ENCODE peak calls at places on chromosomes 3 and 15, in four cellular contexts. One of them, this sample, is unnamed.

GRCh38 chr15:42608110-42608531 is 32.7 kb downstream of the STARD9 start:
- DNase-seq in A673: peak
- DNase-seq in endothelial cell: no peak
- DNase-seq in esophagus muscularis mucosa: no peak
- DNase-seq in this sample: peak

GRCh38 chr3:9957214-9957613 is 5.0 kb upstream of the PRRT3 start:
- DNase-seq in A673: peak
- DNase-seq in endothelial cell: no peak
- DNase-seq in esophagus muscularis mucosa: no peak
- DNase-seq in this sample: no peak

GRCh38 chr15:52493968-52494367 is 34.7 kb downstream of the MYO5A start:
- DNase-seq in A673: peak
- DNase-seq in endothelial cell: no peak
- DNase-seq in esophagus muscularis mucosa: no peak
- DNase-seq in this sample: no peak

GRCh38 chr3:180265551-180265950 is 228.8 kb upstream of the PEX5L start:
- DNase-seq in A673: no peak
- DNase-seq in endothelial cell: no peak
- DNase-seq in esophagus muscularis mucosa: no peak
- DNase-seq in this sample: no peak

GRCh38 chr15:26129852-26130251 is 266.7 kb upstream of the ATP10A start:
- DNase-seq in A673: no peak
- DNase-seq in endothelial cell: no peak
- DNase-seq in esophagus muscularis mucosa: no peak
- DNase-seq in this sample: no peak

GRCh38 chr15:85099195-85099803 is 117.6 kb downstream of the PDE8A start:
- DNase-seq in A673: no peak
- DNase-seq in endothelial cell: no peak
- DNase-seq in esophagus muscularis mucosa: no peak
- DNase-seq in this sample: no peak

GRCh38 chr15:65476942-65477341 is 40.5 kb downstream of the DPP8 start:
- DNase-seq in A673: no peak
- DNase-seq in endothelial cell: no peak
- DNase-seq in esophagus muscularis mucosa: no peak
- DNase-seq in this sample: no peak

GRCh38 chr15:89149501-89150101 is 61.3 kb downstream of the ABHD2 start:
- DNase-seq in A673: no peak
- DNase-seq in endothelial cell: no peak
- DNase-seq in esophagus muscularis mucosa: no peak
- DNase-seq in this sample: no peak

GRCh38 chr15:45638641-45639040 is 3.8 kb downstream of the SQOR start:
- DNase-seq in A673: no peak
- DNase-seq in endothelial cell: no peak
- DNase-seq in esophagus muscularis mucosa: no peak
- DNase-seq in this sample: no peak

GRCh38 chr3:113070226-113071220 is 79.7 kb downstream of the GTPBP8 start:
- DNase-seq in A673: no peak
- DNase-seq in endothelial cell: no peak
- DNase-seq in esophagus muscularis mucosa: no peak
- DNase-seq in this sample: no peak

GRCh38 chr3:14844386-14845170 is 25.8 kb downstream of the FGD5 start:
- DNase-seq in A673: no peak
- DNase-seq in endothelial cell: no peak
- DNase-seq in esophagus muscularis mucosa: no peak
- DNase-seq in this sample: no peak

DNA sequence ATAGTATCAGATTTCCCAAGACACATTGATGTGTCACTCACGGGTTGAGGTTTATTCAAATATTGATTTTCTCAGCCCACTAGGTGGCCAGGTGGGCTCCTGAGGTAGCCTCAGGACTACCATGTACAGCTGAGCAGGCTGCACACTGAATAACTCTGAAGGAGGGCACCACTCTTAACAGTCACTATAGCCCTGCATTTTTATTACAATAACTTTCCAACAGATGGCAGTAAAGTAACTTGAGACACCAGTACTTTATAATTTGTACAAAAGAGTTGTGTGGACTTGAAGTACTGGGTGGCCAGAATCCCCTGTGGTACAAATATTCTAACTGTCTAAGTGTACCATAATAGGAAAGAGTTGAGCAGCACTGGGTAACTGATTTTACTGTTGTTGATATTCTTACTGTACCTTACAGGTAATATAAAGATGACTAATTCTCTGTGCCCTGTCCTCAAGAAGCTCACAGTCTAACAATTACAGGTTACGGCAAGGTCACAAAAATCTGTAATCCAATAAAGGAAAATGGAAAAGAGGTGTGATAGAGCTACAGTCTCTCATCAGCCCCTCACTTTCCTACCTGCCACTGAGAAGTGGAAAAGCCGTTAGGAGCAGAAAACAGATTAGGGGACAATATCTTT is 76.0 kb downstream of the ETFA start:
- DNase-seq in A673: peak
- DNase-seq in endothelial cell: no peak
- DNase-seq in esophagus muscularis mucosa: no peak
- DNase-seq in this sample: no peak
- TF ChIP-seq CTCF in A673: peak
- TF ChIP-seq CTCF in endothelial cell: no peak
- TF ChIP-seq CTCF in esophagus muscularis mucosa: peak
- TF ChIP-seq CTCF in this sample: peak

GRCh38 chr3:47980795-47981194 is 35.4 kb downstream of the MAP4 start:
- DNase-seq in A673: no peak
- DNase-seq in endothelial cell: no peak
- DNase-seq in esophagus muscularis mucosa: no peak
- DNase-seq in this sample: no peak
- TF ChIP-seq CTCF in A673: no peak
- TF ChIP-seq CTCF in endothelial cell: no peak
- TF ChIP-seq CTCF in esophagus muscularis mucosa: no peak
- TF ChIP-seq CTCF in this sample: no peak

GRCh38 chr3:189168711-189169110 is 3.1 kb upstream of the TPRG1 start:
- DNase-seq in A673: no peak
- DNase-seq in endothelial cell: no peak
- DNase-seq in esophagus muscularis mucosa: peak
- DNase-seq in this sample: no peak

GRCh38 chr3:189170559-189170958 is 1.2 kb upstream of the TPRG1 start:
- DNase-seq in A673: no peak
- DNase-seq in endothelial cell: no peak
- DNase-seq in esophagus muscularis mucosa: peak
- DNase-seq in this sample: no peak

GRCh38 chr3:189169728-189170127 is 2.0 kb upstream of the TPRG1 start:
- DNase-seq in A673: peak
- DNase-seq in endothelial cell: no peak
- DNase-seq in esophagus muscularis mucosa: peak
- DNase-seq in this sample: no peak

GRCh38 chr3:189171707-189172106 is at the start of gene TPRG1:
- DNase-seq in A673: no peak
- DNase-seq in endothelial cell: no peak
- DNase-seq in esophagus muscularis mucosa: no peak
- DNase-seq in this sample: no peak

DNA sequence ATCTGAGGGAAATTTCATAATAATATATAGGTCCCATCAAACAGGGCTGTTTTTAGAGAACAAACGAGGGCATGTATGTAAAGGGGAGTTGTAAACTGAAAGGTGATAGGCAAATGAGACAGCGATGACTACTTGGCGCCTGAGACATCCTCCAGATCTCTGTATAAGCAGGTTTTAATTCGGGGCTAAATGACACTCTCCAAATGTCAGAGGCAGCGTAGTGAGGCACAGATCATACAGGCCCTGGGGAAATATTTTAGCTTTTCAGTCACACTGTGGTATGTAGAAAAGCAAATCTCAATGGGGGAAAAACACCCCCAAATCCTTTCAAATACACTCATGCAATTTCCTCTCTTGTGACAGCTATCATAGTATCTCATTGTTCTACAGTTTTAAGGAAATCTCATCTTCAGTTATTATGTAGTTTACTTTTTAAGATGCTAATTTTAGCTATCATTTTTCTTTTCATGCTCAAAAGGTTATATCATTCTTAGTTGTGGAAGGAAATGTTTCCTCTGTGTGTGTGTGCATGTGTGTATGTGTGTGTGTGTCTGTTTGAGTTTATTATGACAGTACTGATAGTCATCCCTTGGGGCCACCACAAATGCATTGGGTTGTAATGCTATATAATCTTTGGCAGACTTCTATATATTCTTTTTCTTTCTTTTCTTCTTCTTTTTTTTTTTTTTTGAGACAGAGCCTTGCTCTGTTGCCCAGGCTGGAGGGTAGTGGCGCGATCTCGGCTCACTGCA is 1.1 kb downstream of the TPRG1 start:
- DNase-seq in A673: peak
- DNase-seq in endothelial cell: no peak
- DNase-seq in esophagus muscularis mucosa: peak
- DNase-seq in this sample: no peak
- TF ChIP-seq CTCF in A673: no peak
- TF ChIP-seq CTCF in endothelial cell: no peak
- TF ChIP-seq CTCF in esophagus muscularis mucosa: no peak
- TF ChIP-seq CTCF in this sample: no peak

GRCh38 chr15:37133619-37134018 is 33.3 kb upstream of the MEIS2 start:
- DNase-seq in A673: peak
- DNase-seq in endothelial cell: no peak
- DNase-seq in esophagus muscularis mucosa: no peak
- DNase-seq in this sample: no peak
- TF ChIP-seq CTCF in A673: peak
- TF ChIP-seq CTCF in endothelial cell: no peak
- TF ChIP-seq CTCF in esophagus muscularis mucosa: peak
- TF ChIP-seq CTCF in this sample: no peak

GRCh38 chr3:53426918-53427317 is 67.5 kb upstream of the CACNA1D start:
- DNase-seq in A673: no peak
- DNase-seq in endothelial cell: peak
- DNase-seq in esophagus muscularis mucosa: no peak
- DNase-seq in this sample: no peak
- TF ChIP-seq CTCF in A673: no peak
- TF ChIP-seq CTCF in endothelial cell: peak
- TF ChIP-seq CTCF in esophagus muscularis mucosa: no peak
- TF ChIP-seq CTCF in this sample: no peak

DNA sequence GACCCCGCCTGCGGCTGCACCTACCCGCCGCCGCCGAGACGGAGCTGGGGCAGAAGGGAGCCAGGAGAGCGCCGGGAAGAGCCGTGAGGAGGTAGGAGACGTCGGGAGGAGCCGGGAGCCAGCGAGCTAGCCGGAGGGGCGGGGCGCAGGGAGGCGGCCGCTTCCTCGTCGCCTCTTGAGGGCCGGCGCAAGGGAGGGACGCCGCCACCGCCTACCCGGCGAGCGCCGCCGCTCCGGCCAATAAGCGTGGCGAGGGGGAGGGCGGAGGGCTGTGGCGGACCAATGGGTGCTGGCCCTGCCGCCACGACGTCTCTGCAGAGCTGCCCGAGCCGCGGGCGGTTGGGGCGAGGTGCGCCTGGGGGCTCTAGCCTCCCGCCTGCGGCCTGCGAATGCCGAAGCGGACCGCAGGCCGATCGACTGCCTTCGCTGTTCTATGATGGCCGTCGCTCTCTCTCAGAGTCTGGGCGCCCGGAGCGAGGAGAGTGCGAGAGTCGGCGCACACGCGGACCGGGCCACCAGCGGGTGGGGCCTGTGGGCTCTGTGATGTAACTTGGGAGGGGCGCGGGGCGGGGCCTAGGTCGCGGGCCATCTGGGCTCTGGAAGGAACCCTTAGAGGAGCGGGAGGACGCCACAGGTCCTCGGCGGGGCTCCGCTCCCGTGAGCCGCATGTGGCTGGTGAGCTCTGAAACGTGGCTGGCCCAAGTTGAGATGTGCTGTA is 72.7 kb upstream of the MAP4 start:
- DNase-seq in A673: peak
- DNase-seq in endothelial cell: peak
- DNase-seq in esophagus muscularis mucosa: peak
- DNase-seq in this sample: peak
- TF ChIP-seq CTCF in A673: no peak
- TF ChIP-seq CTCF in endothelial cell: no peak
- TF ChIP-seq CTCF in esophagus muscularis mucosa: no peak
- TF ChIP-seq CTCF in this sample: no peak

DNA sequence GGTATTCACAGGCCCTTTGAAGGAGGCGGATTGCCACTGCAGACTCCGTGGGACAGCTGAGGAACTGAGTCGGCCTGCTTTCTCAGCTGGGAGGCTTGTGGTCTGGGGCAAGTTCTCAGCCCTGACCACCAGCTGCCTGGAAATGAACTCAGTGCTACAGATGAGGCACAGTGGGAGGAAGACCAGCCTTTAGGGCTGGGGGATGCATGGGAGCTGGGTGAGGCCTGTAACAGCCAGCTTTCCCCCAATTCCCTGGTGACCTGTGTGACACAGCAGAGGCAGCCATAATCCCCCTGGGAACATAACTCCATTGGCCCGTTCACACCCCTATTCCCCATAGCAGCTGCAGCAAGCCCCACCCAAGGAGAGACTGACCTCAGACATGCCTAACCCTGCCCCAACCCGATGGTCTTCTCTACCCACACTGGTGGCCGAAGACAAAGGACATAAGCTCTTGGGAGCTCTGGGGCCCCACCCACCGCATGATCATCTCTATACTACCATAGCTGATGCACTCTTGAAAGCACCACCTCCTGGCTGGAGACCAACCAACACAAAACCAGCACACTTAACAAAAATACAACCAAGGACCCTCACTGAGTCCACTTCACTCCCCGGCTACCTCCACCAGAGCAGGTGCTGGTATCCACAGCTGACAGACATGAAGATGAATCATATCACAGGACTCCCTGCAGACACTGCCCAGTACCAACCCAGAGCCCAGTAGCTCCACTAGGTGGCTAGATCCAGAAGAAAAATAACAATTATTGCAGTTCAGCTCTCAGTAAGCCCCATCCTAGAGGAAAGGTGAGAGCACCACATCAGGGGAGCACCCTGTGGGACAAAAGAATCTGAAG is 24.9 kb downstream of the ZMAT3 start:
- DNase-seq in A673: no peak
- DNase-seq in endothelial cell: no peak
- DNase-seq in esophagus muscularis mucosa: no peak
- DNase-seq in this sample: no peak
- TF ChIP-seq CTCF in A673: no peak
- TF ChIP-seq CTCF in endothelial cell: no peak
- TF ChIP-seq CTCF in esophagus muscularis mucosa: no peak
- TF ChIP-seq CTCF in this sample: no peak

DNA sequence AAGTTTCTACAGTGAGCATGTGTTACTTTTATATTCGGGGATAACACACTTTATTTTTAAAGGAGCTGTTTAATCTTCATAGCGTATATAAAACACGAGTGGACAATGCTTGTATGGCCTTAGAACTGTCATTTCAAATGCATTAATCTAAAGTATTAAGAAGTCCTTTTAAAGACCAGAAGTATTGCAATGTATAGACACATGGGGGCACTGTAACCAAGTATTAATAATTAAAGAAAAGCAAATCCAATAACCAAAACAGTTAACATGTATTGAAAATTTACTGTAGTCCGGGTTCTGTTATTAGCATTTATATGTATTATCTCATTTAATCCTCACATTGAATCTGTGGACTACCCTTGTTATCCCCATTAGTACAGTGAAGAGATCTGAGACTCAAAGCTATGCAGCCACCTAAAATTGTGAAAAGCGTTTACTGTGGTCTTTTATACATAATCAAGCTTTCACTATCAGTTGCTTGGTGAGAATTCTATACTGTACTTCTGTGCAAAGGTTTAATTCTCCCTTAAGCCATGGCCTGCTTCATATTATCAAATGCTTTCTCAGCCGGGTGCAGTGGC is 10.1 kb downstream of the ARL14 start:
- DNase-seq in A673: peak
- DNase-seq in endothelial cell: no peak
- DNase-seq in esophagus muscularis mucosa: no peak
- DNase-seq in this sample: no peak
- TF ChIP-seq CTCF in A673: peak
- TF ChIP-seq CTCF in endothelial cell: peak
- TF ChIP-seq CTCF in esophagus muscularis mucosa: no peak
- TF ChIP-seq CTCF in this sample: peak

This sample was measured in natural killer cell.